ENCODE peak calls at places on chromosomes 1 and 21, in five cellular contexts. N, D, I, Q and X are unnamed samples.

GRCh38 chr1:237786066-237786719 is 104.5 kb downstream of the ZP4 start:
- DNase-seq in D (no peak), N (no peak), I (no peak), Q (no peak), X (no peak)

GRCh38 chr1:202045699-202046098 is 35.3 kb downstream of the ELF3 start:
- DNase-seq in I (no peak), D (no peak), N (no peak), Q (no peak), X (no peak)

GRCh38 chr1:198933506-198933905 is 294.7 kb downstream of the PTPRC start:
- DNase-seq in Q (no peak), I (no peak), N (no peak), D (no peak), X (peak)

GRCh38 chr21:35048706-35049617 is at the start of gene RUNX1:
- DNase-seq in N (no peak), D (peak), I (peak), Q (peak), X (peak)

GRCh38 chr1:31579374-31579773 is 3.1 kb downstream of the TINAGL1 start:
- DNase-seq in D (no peak), N (peak), I (no peak), Q (no peak), X (no peak)

GRCh38 chr1:158117854-158118691 is 62.6 kb upstream of the CD1D start:
- DNase-seq in N (peak), D (peak), Q (peak), I (peak), X (peak)

GRCh38 chr1:12078938-12079861 is 16.1 kb downstream of the TNFRSF8 start:
- DNase-seq in N (peak), I (peak), Q (peak), D (no peak), X (peak)

GRCh38 chr1:2049517-2050481 is at the start of gene PRKCZ:
- DNase-seq in N (peak), Q (peak), D (peak), I (peak), X (no peak)

GRCh38 chr1:18547460-18547859 is 66.7 kb downstream of the KLHDC7A start:
- DNase-seq in N (no peak), D (no peak), I (no peak), Q (no peak), X (no peak)

GRCh38 chr1:176954242-176954641 is 210.3 kb downstream of the ASTN1 start:
- DNase-seq in D (no peak), Q (no peak), N (no peak), I (no peak), X (no peak)

GRCh38 chr1:58724483-58724882 is 24.6 kb upstream of the MYSM1 start:
- DNase-seq in I (no peak), D (no peak), N (no peak), Q (no peak), X (no peak)

GRCh38 chr1:220371324-220371723 is 99.1 kb upstream of the RAB3GAP2 start:
- DNase-seq in Q (no peak), N (no peak), I (no peak), D (no peak), X (no peak)

GRCh38 chr1:230186874-230187273 is 119.8 kb downstream of the GALNT2 start:
- DNase-seq in Q (no peak), D (no peak), N (no peak), I (no peak), X (no peak)

GRCh38 chr1:25487628-25488027 is 55.8 kb upstream of the LDLRAP1 start:
- DNase-seq in D (no peak), I (no peak), Q (no peak), N (no peak), X (no peak)

GRCh38 chr1:70003509-70003908 is 201.9 kb downstream of the LRRC40 start:
- DNase-seq in I (no peak), N (no peak), Q (no peak), D (no peak), X (no peak)

GRCh38 chr1:46539968-46540367 is 11.5 kb downstream of the KNCN start:
- DNase-seq in Q (no peak), I (no peak), D (no peak), N (no peak), X (no peak)

GRCh38 chr1:228096416-228097332 is 6.5 kb downstream of the C1orf35 start:
- DNase-seq in D (no peak), Q (no peak), N (peak), I (no peak), X (no peak)

GRCh38 chr21:41678016-41678935 is 88.6 kb downstream of the RIPK4 start:
- DNase-seq in D (peak), N (no peak), I (no peak), Q (no peak), X (no peak)

GRCh38 chr1:18856435-18856834 is 3.0 kb downstream of the TAS1R2 start:
- DNase-seq in N (no peak), D (no peak), Q (no peak), I (no peak), X (no peak)

GRCh38 chr1:228101994-228102790 is 933 bp downstream of the C1orf35 start:
- DNase-seq in I (peak), D (peak), Q (peak), N (no peak), X (peak)

GRCh38 chr21:26933448-26933847 is 33.4 kb downstream of the ADAMTS5 start:
- DNase-seq in D (no peak), I (no peak), N (no peak), Q (no peak), X (no peak)

GRCh38 chr1:202112864-202113689 is 9.6 kb upstream of the GPR37L1 start:
- DNase-seq in I (no peak), N (no peak), Q (no peak), D (peak), X (no peak)

GRCh38 chr1:232130815-232131474 is 499.0 kb downstream of the SIPA1L2 start:
- DNase-seq in D (no peak), Q (no peak), N (no peak), I (no peak), X (no peak)

GRCh38 chr1:225655509-225656258 is 2.8 kb upstream of the ENAH start:
- DNase-seq in Q (no peak), I (no peak), D (peak), N (peak), X (peak)

GRCh38 chr1:99146129-99146848 is 118.0 kb upstream of the PLPPR4 start:
- DNase-seq in N (no peak), D (no peak), Q (no peak), I (no peak), X (no peak)

GRCh38 chr21:44552681-44553080 is 1.4 kb upstream of the KRTAP10-2 start:
- DNase-seq in Q (peak), N (no peak), D (no peak), I (no peak), X (no peak)

GRCh38 chr1:116087628-116088027 is 23.6 kb upstream of the MAB21L3 start:
- DNase-seq in Q (no peak), D (no peak), N (no peak), I (no peak), X (no peak)

GRCh38 chr1:28915036-28915895 is 897 bp downstream of the EPB41 start:
- DNase-seq in Q (peak), N (peak), D (peak), I (peak), X (no peak)

GRCh38 chr1:155966750-155967149 is 11.6 kb downstream of the ARHGEF2 start:
- DNase-seq in D (no peak), Q (no peak), N (no peak), I (no peak), X (peak)

GRCh38 chr1:21811875-21812305 is at the start of gene LDLRAD2:
- DNase-seq in I (no peak), N (no peak), Q (no peak), D (no peak), X (no peak)

GRCh38 chr1:59900640-59901039 is 25.9 kb downstream of the CYP2J2 start:
- DNase-seq in N (no peak), I (no peak), D (no peak), Q (no peak), X (no peak)

GRCh38 chr21:37986751-37987399 is 70.6 kb upstream of the KCNJ6 start:
- DNase-seq in I (no peak), D (no peak), N (no peak), Q (no peak), X (no peak)

GRCh38 chr1:44799770-44800584 is at the start of gene PLK3:
- DNase-seq in N (peak), I (peak), Q (peak), D (peak), X (peak)
- TF ChIP-seq POLR2A in N (peak), I (peak), Q (peak), D (no peak), X (peak)

DNA sequence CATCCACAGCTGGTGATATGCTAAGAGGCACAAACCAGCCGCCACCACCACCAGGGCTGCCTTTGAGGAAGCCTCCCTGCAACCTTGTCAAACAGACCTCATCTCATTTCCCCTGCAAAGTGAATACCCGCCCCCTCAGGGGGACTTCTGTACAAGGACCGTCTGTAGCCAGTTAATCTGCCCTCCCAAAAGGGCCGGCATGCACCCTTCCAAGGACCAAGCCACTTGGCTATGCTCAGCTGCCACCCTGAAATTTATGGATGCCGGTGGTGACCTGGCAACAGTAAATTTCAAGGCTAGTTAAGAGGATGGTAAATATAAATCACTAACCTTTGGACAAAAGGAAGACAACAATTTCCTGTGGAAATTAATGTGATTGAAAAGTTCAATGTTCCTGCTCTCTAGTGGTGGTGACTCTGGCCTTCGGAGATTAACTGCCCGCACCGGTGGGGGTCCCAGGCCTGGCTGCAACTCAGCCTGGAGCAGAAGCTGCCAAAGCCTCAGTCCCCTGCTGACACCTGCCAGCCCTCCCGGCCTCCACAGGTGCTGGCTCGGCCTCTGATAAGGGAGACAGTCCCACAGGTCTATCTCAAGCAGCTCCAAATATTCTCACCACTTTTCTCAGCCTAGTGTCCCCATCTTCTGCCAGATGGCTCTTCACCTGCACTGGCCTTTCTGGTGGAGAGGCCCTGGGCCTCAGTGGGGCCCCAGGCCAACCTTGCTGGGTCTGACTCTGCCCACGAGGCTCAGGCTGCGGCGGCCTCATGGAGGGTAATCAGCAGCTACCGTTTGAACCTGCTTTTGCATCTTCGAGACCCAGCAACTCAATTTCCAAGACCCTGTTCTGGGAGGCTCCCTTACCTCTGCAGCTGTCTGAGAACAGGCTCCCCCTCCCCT is 12.2 kb downstream of the TMEM53 start:
- DNase-seq in D (no peak), I (no peak), N (no peak), Q (no peak), X (no peak)
- TF ChIP-seq POLR2A in D (no peak), I (no peak), N (no peak), Q (no peak), X (no peak)

GRCh38 chr1:32900956-32901822 is at the start of gene TMEM54:
- DNase-seq in N (peak), D (peak), I (no peak), Q (no peak), X (peak)
- TF ChIP-seq POLR2A in N (peak), D (no peak), I (no peak), Q (peak), X (no peak)

GRCh38 chr1:151833172-151833571 is 1.6 kb upstream of the RORC start:
- DNase-seq in I (no peak), Q (no peak), N (no peak), D (no peak), X (no peak)

GRCh38 chr1:151832318-151832984 is 849 bp upstream of the RORC start:
- DNase-seq in D (peak), Q (no peak), I (no peak), N (peak), X (no peak)

GRCh38 chr1:151830055-151830454 is 1.5 kb downstream of the RORC start:
- DNase-seq in I (no peak), N (no peak), D (no peak), Q (no peak), X (no peak)

GRCh38 chr1:151831256-151831591 is 378 bp downstream of the RORC start:
- DNase-seq in I (no peak), N (no peak), Q (no peak), D (no peak), X (no peak)

GRCh38 chr1:151831605-151832004 is at the start of gene RORC:
- DNase-seq in N (no peak), D (peak), Q (no peak), I (no peak), X (no peak)
- TF ChIP-seq POLR2A in N (peak), D (no peak), Q (peak), I (no peak), X (no peak)

GRCh38 chr1:233238884-233239432 is 56.6 kb downstream of the PCNX2 start:
- DNase-seq in I (no peak), D (no peak), N (no peak), Q (no peak), X (no peak)

GRCh38 chr1:233241782-233242181 is 53.7 kb downstream of the PCNX2 start:
- DNase-seq in Q (no peak), N (no peak), D (no peak), I (no peak), X (no peak)

GRCh38 chr1:233242827-233243483 is 52.6 kb downstream of the PCNX2 start:
- DNase-seq in I (no peak), D (no peak), N (no peak), Q (no peak), X (no peak)

GRCh38 chr1:233240839-233241682 is 54.5 kb downstream of the PCNX2 start:
- DNase-seq in D (peak), I (peak), N (peak), Q (no peak), X (peak)

GRCh38 chr1:233240367-233240766 is 55.2 kb downstream of the PCNX2 start:
- DNase-seq in N (no peak), Q (no peak), D (no peak), I (no peak), X (no peak)
- TF ChIP-seq POLR2A in N (no peak), Q (no peak), D (no peak), I (no peak), X (no peak)

GRCh38 chr1:110210604-110211502 is 739 bp downstream of the KCNC4 start:
- DNase-seq in N (peak), Q (peak), I (peak), D (peak), X (peak)

GRCh38 chr1:110208916-110209650 is 1.0 kb upstream of the KCNC4 start:
- DNase-seq in N (no peak), Q (no peak), I (no peak), D (no peak), X (no peak)

GRCh38 chr1:110207831-110208230 is 2.3 kb upstream of the KCNC4 start:
- DNase-seq in Q (peak), N (peak), I (peak), D (peak), X (peak)

GRCh38 chr1:110211503-110212164 is 1.5 kb downstream of the KCNC4 start:
- DNase-seq in Q (no peak), I (no peak), N (no peak), D (no peak), X (peak)

GRCh38 chr1:110209715-110210603 is at the start of gene KCNC4:
- DNase-seq in N (peak), I (peak), Q (peak), D (peak), X (peak)
- TF ChIP-seq POLR2A in N (peak), I (no peak), Q (peak), D (no peak), X (no peak)

DNA sequence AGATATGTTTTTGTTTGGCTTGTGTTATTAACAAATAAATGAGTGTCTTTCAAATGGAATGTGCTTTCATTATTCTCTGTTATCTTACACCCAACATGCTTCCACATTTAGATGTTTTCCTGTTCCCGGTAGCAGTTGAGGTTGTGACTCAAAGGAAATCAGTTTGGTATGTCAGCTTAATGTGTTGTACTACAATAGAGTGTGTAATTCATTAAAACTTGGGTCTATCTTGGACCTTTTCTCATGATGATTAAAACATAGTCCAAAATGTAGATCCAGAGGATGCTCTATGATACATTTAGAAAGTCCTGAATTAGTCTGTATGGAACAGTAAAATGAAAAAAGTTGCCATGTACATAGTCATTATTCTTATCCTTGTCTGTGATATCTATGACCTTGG is 26.7 kb downstream of the RTCA start:
- DNase-seq in N (no peak), Q (no peak), I (no peak), D (no peak), X (no peak)
- TF ChIP-seq POLR2A in N (no peak), Q (no peak), I (no peak), D (no peak), X (no peak)

GRCh38 chr1:197775282-197776262 is at the start of gene DENND1B:
- DNase-seq in D (peak), Q (peak), N (peak), I (peak), X (peak)
- TF ChIP-seq POLR2A in D (no peak), Q (peak), N (peak), I (no peak), X (peak)

GRCh38 chr1:179954494-179955317 is at the start of gene CEP350:
- DNase-seq in Q (peak), I (peak), N (peak), D (peak), X (peak)
- TF ChIP-seq POLR2A in Q (peak), I (peak), N (peak), D (no peak), X (peak)

DNA sequence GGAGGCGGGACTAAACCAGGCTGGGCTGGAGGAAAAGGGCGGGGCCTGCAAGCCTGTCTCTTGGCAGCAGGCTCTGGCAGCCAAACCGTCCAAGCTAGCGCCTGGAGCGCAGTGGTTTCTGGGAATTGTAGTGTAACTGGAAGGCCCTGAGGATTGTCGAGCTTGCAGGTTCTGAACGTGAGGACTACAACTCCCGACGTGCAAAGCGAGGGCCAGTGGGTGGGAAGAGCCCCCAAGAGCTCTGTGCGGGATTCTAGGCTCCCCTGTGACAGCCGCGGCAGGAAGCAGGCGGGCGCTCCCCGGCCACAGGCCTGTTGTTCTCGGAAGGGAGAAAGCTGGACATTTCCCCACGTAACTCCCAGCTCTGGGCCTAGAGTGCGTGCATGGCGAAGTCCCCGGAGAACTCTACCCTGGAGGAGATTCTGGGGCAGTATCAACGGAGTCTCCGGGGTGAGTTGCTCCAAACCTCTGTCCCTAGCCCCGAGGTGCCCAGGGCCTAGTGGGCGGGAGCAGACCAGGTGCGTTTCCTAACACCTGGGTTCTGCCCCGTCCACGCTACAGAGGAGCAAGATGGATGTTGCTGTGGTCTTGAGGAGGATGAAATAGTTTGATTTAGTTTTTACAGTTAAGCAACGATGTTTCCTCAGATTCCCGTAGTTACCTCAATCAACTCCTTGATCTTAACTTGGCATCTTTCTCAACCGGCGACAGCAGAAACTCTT is at the start of gene SDCCAG8:
- DNase-seq in I (peak), D (peak), N (peak), Q (peak), X (peak)
- TF ChIP-seq POLR2A in I (peak), D (no peak), N (peak), Q (peak), X (peak)